ENCODE peak calls at places on chromosomes 6 and 20, in seven cellular contexts. I is B cell; K is astrocyte of the cerebellum; Q is HCT116; G is mesothelial cell of epicardium; X is AG04450; U is CD8-positive, alpha-beta T cell. O is an unnamed sample.

GRCh38 chr6:170184324-170184723 is 106.6 kb downstream of the DLL1 start:
- DNase-seq in I (no peak), K (no peak), Q (no peak), G (peak; percentile 14), X (no peak), U (no peak), O (no peak)

GRCh38 chr20:63573739-63574131 is 304 bp downstream of the HELZ2 start:
- DNase-seq in I (no peak), K (no peak), Q (no peak), G (no peak), X (no peak), U (no peak), O (no peak)

GRCh38 chr20:57047281-57048026 is 219.0 kb downstream of the BMP7 start:
- DNase-seq in I (no peak), K (no peak), Q (no peak), G (peak; percentile 47), X (no peak), U (no peak), O (peak; percentile 57)

GRCh38 chr6:71205336-71205956 is 83.2 kb upstream of the OGFRL1 start:
- DNase-seq in I (no peak), K (no peak), Q (no peak), G (no peak), X (no peak), U (no peak), O (no peak)

GRCh38 chr6:109896333-109896732 is 81.8 kb upstream of the GPR6 start:
- DNase-seq in I (no peak), K (no peak), Q (no peak), G (no peak), X (no peak), U (no peak), O (no peak)

GRCh38 chr6:151284012-151284411 is 44.2 kb downstream of the AKAP12 start:
- DNase-seq in I (no peak), K (no peak), Q (no peak), G (no peak), X (no peak), U (no peak), O (peak; percentile 15)

GRCh38 chr20:47191074-47191673 is 165.3 kb downstream of the ZMYND8 start:
- DNase-seq in I (no peak), K (no peak), Q (no peak), G (no peak), X (no peak), U (no peak), O (peak; percentile 98)

GRCh38 chr6:108250240-108250866 is 10.5 kb downstream of the SNX3 start:
- DNase-seq in I (no peak), K (no peak), Q (peak; percentile 28), G (no peak), X (no peak), U (no peak), O (no peak)

GRCh38 chr6:105562027-105562426 is 159.1 kb upstream of the PREP start:
- DNase-seq in I (no peak), K (no peak), Q (no peak), G (no peak), X (no peak), U (no peak), O (no peak)

GRCh38 chr6:7006536-7007191 is 101.1 kb upstream of the RREB1 start:
- DNase-seq in I (no peak), K (no peak), Q (no peak), G (no peak), X (no peak), U (no peak), O (no peak)

GRCh38 chr6:80639243-80639642 is 532.8 kb downstream of the BCKDHB start:
- DNase-seq in I (no peak), K (peak; percentile 39), Q (no peak), G (no peak), X (no peak), U (no peak), O (no peak)

GRCh38 chr6:27250955-27251671 is 3.6 kb downstream of the PRSS16 start:
- DNase-seq in I (peak; percentile 59), K (no peak), Q (peak; percentile 77), G (peak; percentile 93), X (no peak), U (peak; percentile 60), O (peak; percentile 92)

GRCh38 chr6:10048370-10049297 is 366.2 kb downstream of the TFAP2A start:
- DNase-seq in I (no peak), K (no peak), Q (no peak), G (no peak), X (no peak), U (no peak), O (no peak)

GRCh38 chr20:53409177-53409576 is 184.5 kb downstream of the ZNF217 start:
- DNase-seq in I (no peak), K (no peak), Q (no peak), G (no peak), X (no peak), U (no peak), O (no peak)

GRCh38 chr6:30101939-30102700 is 10.8 kb downstream of the TRIM31 start:
- DNase-seq in I (peak; percentile 70), K (peak; percentile 23), Q (peak; percentile 74), G (peak; percentile 80), X (peak; percentile 43), U (peak; percentile 52), O (peak; percentile 93)

GRCh38 chr20:3101737-3102574 is 17.4 kb upstream of the AVP start:
- DNase-seq in I (no peak), K (no peak), Q (no peak), G (no peak), X (no peak), U (peak; percentile 49), O (no peak)

GRCh38 chr6:36592221-36592655 is 1.9 kb upstream of the SRSF3 start:
- DNase-seq in I (peak; percentile 26), K (no peak), Q (no peak), G (no peak), X (no peak), U (no peak), O (no peak)

GRCh38 chr6:50791900-50792508 is 26.7 kb upstream of the TFAP2B start:
- DNase-seq in I (no peak), K (no peak), Q (no peak), G (no peak), X (no peak), U (no peak), O (peak; percentile 45)

GRCh38 chr6:14897836-14898235 is 348.0 kb upstream of the JARID2 start:
- DNase-seq in I (peak; percentile 41), K (no peak), Q (no peak), G (no peak), X (no peak), U (no peak), O (no peak)

GRCh38 chr20:49133571-49133970 is 54.6 kb downstream of the STAU1 start:
- DNase-seq in I (no peak), K (no peak), Q (no peak), G (no peak), X (no peak), U (no peak), O (no peak)

GRCh38 chr6:119076966-119077642 is 1.4 kb downstream of the FAM184A start:
- DNase-seq in I (no peak), K (no peak), Q (no peak), G (no peak), X (no peak), U (no peak), O (no peak)

GRCh38 chr20:60221593-60221992 is 263.4 kb downstream of the CDH26 start:
- DNase-seq in I (no peak), K (no peak), Q (no peak), G (no peak), X (no peak), U (no peak), O (no peak)

GRCh38 chr20:60228255-60228654 is 270.0 kb downstream of the CDH26 start:
- DNase-seq in I (no peak), K (no peak), Q (no peak), G (no peak), X (no peak), U (no peak), O (no peak)

GRCh38 chr20:60223174-60223573 is 265.0 kb downstream of the CDH26 start:
- DNase-seq in I (no peak), K (no peak), Q (no peak), G (no peak), X (no peak), U (no peak), O (no peak)

GRCh38 chr20:60222497-60222896 is 264.3 kb downstream of the CDH26 start:
- DNase-seq in I (no peak), K (no peak), Q (no peak), G (no peak), X (no peak), U (no peak), O (no peak)

GRCh38 chr20:60224914-60225313 is 266.7 kb downstream of the CDH26 start:
- DNase-seq in I (no peak), K (no peak), Q (no peak), G (no peak), X (no peak), U (no peak), O (no peak)
- TF ChIP-seq CTCF in I (no peak), K (peak; percentile 43), Q (peak; percentile 52), G (peak; percentile 19), X (peak; percentile 53), U (no peak), O (peak; percentile 45)

GRCh38 chr20:62376112-62377063 is 9.3 kb upstream of the LAMA5 start:
- DNase-seq in I (no peak), K (no peak), Q (no peak), G (peak; percentile 84), X (no peak), U (no peak), O (no peak)
- TF ChIP-seq CTCF in I (no peak), K (peak; percentile 54), Q (no peak), G (peak; percentile 39), X (peak; percentile 47), U (no peak), O (peak; percentile 80)

GRCh38 chr6:4021862-4022715 is 56.8 kb downstream of the FAM217A start:
- DNase-seq in I (no peak), K (no peak), Q (no peak), G (no peak), X (no peak), U (no peak), O (no peak)
- TF ChIP-seq CTCF in I (no peak), K (no peak), Q (no peak), G (no peak), X (no peak), U (no peak), O (no peak)

GRCh38 chr20:1805161-1805581 is 90.0 kb upstream of the SIRPA start:
- DNase-seq in I (no peak), K (no peak), Q (no peak), G (no peak), X (no peak), U (no peak), O (no peak)

GRCh38 chr20:1803216-1804128 is 91.7 kb upstream of the SIRPA start:
- DNase-seq in I (peak; percentile 90), K (no peak), Q (no peak), G (peak; percentile 57), X (no peak), U (no peak), O (no peak)

GRCh38 chr20:1802385-1803215 is 92.6 kb upstream of the SIRPA start:
- DNase-seq in I (peak; percentile 85), K (peak; percentile 27), Q (no peak), G (peak; percentile 71), X (no peak), U (peak; percentile 9), O (peak; percentile 73)

GRCh38 chr20:1804554-1804956 is 90.7 kb upstream of the SIRPA start:
- DNase-seq in I (no peak), K (no peak), Q (no peak), G (no peak), X (no peak), U (no peak), O (no peak)

DNA sequence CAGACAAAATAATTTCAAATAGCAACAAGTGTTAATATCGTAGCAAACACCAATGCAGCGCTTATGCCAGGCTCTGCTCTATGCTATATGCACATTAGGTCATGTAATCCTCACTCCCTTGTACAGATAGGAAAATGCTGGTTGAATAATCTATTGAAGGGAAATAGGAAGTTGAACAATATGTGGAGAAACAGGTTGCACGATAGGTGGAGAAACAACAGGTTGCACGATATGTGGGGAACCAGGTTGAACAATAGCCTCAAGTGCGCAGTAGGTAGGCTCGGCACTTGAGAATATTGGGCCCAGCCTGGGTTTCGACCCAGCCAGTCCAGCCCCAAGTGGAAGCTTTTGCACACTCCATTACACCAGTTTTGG is 91.1 kb upstream of the SIRPA start:
- DNase-seq in I (no peak), K (no peak), Q (no peak), G (no peak), X (no peak), U (no peak), O (no peak)
- TF ChIP-seq CTCF in I (no peak), K (no peak), Q (no peak), G (no peak), X (no peak), U (no peak), O (no peak)

O was measured in RWPE1.